ENCODE peak calls at places on chromosomes 5 and 9, in four cellular contexts. W is activated CD4-positive, alpha-beta T cell treated with anti-CD3 and anti-CD28 coated beads for 36 hours; Y is MV-4-11; J is stomach. K is an unnamed sample.

GRCh38 chr5:1186351-1187233 is 14.8 kb upstream of the SLC6A19 start:
- DNase-seq in J (no peak), Y (no peak), W (no peak), K (no peak)

GRCh38 chr9:137691648-137692357 is 73.0 kb downstream of the EHMT1 start:
- DNase-seq in Y (peak; percentile 61), W (no peak), J (no peak), K (no peak)

GRCh38 chr9:97511762-97512429 is 10.4 kb downstream of the TMOD1 start:
- DNase-seq in Y (peak; percentile 50), W (no peak), J (no peak), K (peak; percentile 44)

GRCh38 chr9:134778841-134779411 is 101.7 kb upstream of the FCN2 start:
- DNase-seq in Y (peak; percentile 15), J (peak; percentile 48), W (no peak), K (peak; percentile 29)

GRCh38 chr9:15430920-15431844 is 8.5 kb downstream of the SNAPC3 start:
- DNase-seq in J (no peak), Y (peak; percentile 12), W (no peak), K (no peak)

GRCh38 chr9:35792044-35792813 is 838 bp downstream of the NPR2 start:
- DNase-seq in J (no peak), Y (no peak), W (no peak), K (no peak)

GRCh38 chr5:68534131-68534940 is 318.8 kb downstream of the PIK3R1 start:
- DNase-seq in J (peak; percentile 70), W (no peak), Y (no peak), K (no peak)

GRCh38 chr5:134609232-134609851 is 23.3 kb downstream of the SAR1B start:
- DNase-seq in W (peak; percentile 29), J (no peak), Y (peak; percentile 44), K (no peak)

GRCh38 chr9:126707083-126707482 is 93.4 kb downstream of the LMX1B start:
- DNase-seq in W (no peak), J (no peak), Y (no peak), K (no peak)

GRCh38 chr9:124852829-124853531 is at the start of gene WDR38:
- DNase-seq in J (peak; percentile 78), Y (peak; percentile 55), W (peak; percentile 85), K (peak; percentile 70)

GRCh38 chr5:110356687-110357086 is 369.8 kb downstream of the TMEM232 start:
- DNase-seq in W (no peak), J (no peak), Y (no peak), K (no peak)

K was measured in mammary epithelial cell.